ENCODE peak calls at places on chromosomes 11 and 22, in five cellular contexts. O is H1, M is GM12878, X is HepG2, W is NT2/D1. P is an unnamed sample.

GRCh38 chr11:28701760-28702449 is 593.7 kb downstream of the METTL15 start:
- DNase-seq in W (no peak), X (no peak), O (no peak), M (no peak), P (no peak)

GRCh38 chr11:103587951-103588788 is 448.3 kb upstream of the DDI1 start:
- DNase-seq in X (no peak), W (no peak), O (no peak), M (no peak), P (no peak)

GRCh38 chr11:31870609-31871309 is 59.6 kb upstream of the PAX6 start:
- DNase-seq in X (peak; percentile 43), W (peak; percentile 84), O (peak; percentile 68), M (no peak), P (peak; percentile 75)

GRCh38 chr11:16604784-16605439 is 133.5 kb upstream of the C11orf58 start:
- DNase-seq in W (no peak), M (no peak), O (no peak), X (no peak), P (peak; percentile 36)

GRCh38 chr22:44917372-44918165 is 92.2 kb downstream of the PHF21B start:
- DNase-seq in M (no peak), W (no peak), O (no peak), X (no peak), P (no peak)

GRCh38 chr11:120853435-120853834 is 170.5 kb upstream of the TBCEL start:
- DNase-seq in X (no peak), O (no peak), M (no peak), W (no peak), P (no peak)

GRCh38 chr11:59012942-59013256 is 73.2 kb upstream of the GLYATL1B start:
- DNase-seq in M (no peak), O (no peak), W (no peak), X (no peak), P (no peak)

GRCh38 chr22:40176921-40177737 is 596 bp upstream of the TNRC6B start:
- DNase-seq in M (peak; percentile 41), O (peak; percentile 46), W (peak; percentile 57), X (peak; percentile 87), P (no peak)

GRCh38 chr22:22878801-22879674 is 8.6 kb upstream of the IGLL5 start:
- DNase-seq in O (no peak), X (no peak), M (no peak), W (no peak), P (no peak)

GRCh38 chr11:79228417-79228755 is 212.4 kb downstream of the TENM4 start:
- DNase-seq in X (no peak), W (no peak), M (no peak), O (no peak), P (no peak)
- TF ChIP-seq SUZ12 in X (no peak), W (no peak), M (no peak), O (no peak), P (no peak)

GRCh38 chr22:37187891-37188761 is at the start of gene C1QTNF6:
- DNase-seq in W (peak; percentile 66), X (no peak), M (no peak), O (no peak), P (no peak)

GRCh38 chr22:37186997-37187522 is 987 bp downstream of the C1QTNF6 start:
- DNase-seq in W (no peak), O (no peak), M (no peak), X (no peak), P (no peak)

GRCh38 chr22:37189011-37189466 is 992 bp upstream of the C1QTNF6 start:
- DNase-seq in O (no peak), X (no peak), M (no peak), W (no peak), P (no peak)

GRCh38 chr22:37186228-37186996 is 1.6 kb downstream of the C1QTNF6 start:
- DNase-seq in O (no peak), M (peak; percentile 55), W (peak; percentile 38), X (peak; percentile 64), P (peak; percentile 85)

DNA sequence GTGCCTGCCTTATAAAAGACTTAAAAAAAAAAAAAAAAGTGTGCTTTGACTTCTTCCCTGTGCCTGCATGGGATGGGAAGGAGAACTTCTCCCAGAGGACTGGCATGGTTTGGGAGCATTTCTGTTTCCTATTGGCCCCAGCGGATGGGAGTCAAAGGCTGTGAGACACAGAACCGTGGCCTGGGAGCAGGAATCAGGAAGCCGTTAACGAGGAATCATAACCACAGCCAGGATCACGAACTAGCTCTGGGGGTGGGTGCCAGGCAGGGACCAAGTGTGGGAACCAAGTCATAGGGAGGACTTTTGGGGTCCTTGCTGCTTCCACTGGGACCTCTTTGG is 526 bp downstream of the C1QTNF6 start:
- DNase-seq in X (no peak), O (no peak), W (no peak), M (no peak), P (no peak)
- TF ChIP-seq SUZ12 in X (no peak), O (no peak), W (no peak), M (no peak), P (no peak)

GRCh38 chr11:64809781-64810241 is 540 bp downstream of the MEN1 start:
- DNase-seq in M (no peak), O (no peak), W (no peak), X (no peak), P (peak; percentile 36)
- TF ChIP-seq SUZ12 in M (no peak), O (no peak), W (no peak), X (no peak), P (no peak)

GRCh38 chr11:77073328-77074001 is 6.7 kb downstream of the CAPN5 start:
- DNase-seq in X (peak; percentile 45), W (no peak), M (no peak), O (no peak), P (no peak)

GRCh38 chr11:77069969-77070582 is 3.3 kb downstream of the CAPN5 start:
- DNase-seq in W (no peak), M (no peak), X (no peak), O (no peak), P (no peak)

GRCh38 chr11:77072851-77073327 is 6.1 kb downstream of the CAPN5 start:
- DNase-seq in O (no peak), X (no peak), W (no peak), M (no peak), P (no peak)

GRCh38 chr11:77071077-77071476 is 4.3 kb downstream of the CAPN5 start:
- DNase-seq in X (no peak), M (no peak), O (no peak), W (no peak), P (no peak)

GRCh38 chr11:77071671-77072605 is 5.2 kb downstream of the CAPN5 start:
- DNase-seq in M (no peak), W (no peak), X (no peak), O (no peak), P (no peak)
- TF ChIP-seq SUZ12 in M (no peak), W (no peak), X (no peak), O (no peak), P (no peak)

DNA sequence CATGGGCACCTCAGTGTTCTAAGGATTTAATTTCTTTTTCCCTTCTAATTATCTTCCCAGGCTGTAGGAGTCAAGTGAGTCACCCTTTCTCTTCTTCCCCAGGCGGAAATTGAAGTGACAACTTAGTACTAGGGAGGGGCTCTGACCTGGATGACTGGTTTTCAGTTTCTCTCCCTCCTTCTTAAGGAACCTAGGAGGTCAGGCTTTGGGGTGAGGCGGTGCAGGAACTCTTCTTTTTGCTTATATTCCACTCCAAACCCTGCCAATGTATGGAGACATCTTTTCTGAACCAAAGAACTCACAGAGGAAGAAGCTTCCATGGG is 12.6 kb downstream of the ZDHHC5 start:
- DNase-seq in O (no peak), M (no peak), W (no peak), X (no peak), P (no peak)
- TF ChIP-seq SUZ12 in O (no peak), M (no peak), W (no peak), X (no peak), P (no peak)

GRCh38 chr11:71080239-71081097 is 171.9 kb downstream of the SHANK2 start:
- DNase-seq in M (peak; percentile 17), O (peak; percentile 46), W (peak; percentile 90), X (peak; percentile 76), P (peak; percentile 54)
- TF ChIP-seq SUZ12 in M (no peak), O (no peak), W (no peak), X (no peak), P (no peak)

GRCh38 chr11:118415739-118416068 is 14.3 kb downstream of the ATP5MG start:
- DNase-seq in W (peak; percentile 88), M (no peak), X (no peak), O (no peak), P (peak; percentile 8)
- TF ChIP-seq SUZ12 in W (no peak), M (no peak), X (no peak), O (no peak), P (no peak)

GRCh38 chr11:119509969-119510401 is 87.0 kb upstream of the THY1 start:
- DNase-seq in X (no peak), W (no peak), M (peak; percentile 76), O (no peak), P (no peak)

GRCh38 chr11:119504366-119504765 is 81.4 kb upstream of the THY1 start:
- DNase-seq in O (no peak), M (no peak), X (no peak), W (no peak), P (no peak)

GRCh38 chr11:119505861-119506260 is 82.9 kb upstream of the THY1 start:
- DNase-seq in X (no peak), W (no peak), O (no peak), M (no peak), P (no peak)

GRCh38 chr11:119509277-119509841 is 86.4 kb upstream of the THY1 start:
- DNase-seq in X (no peak), W (no peak), O (no peak), M (no peak), P (no peak)

DNA sequence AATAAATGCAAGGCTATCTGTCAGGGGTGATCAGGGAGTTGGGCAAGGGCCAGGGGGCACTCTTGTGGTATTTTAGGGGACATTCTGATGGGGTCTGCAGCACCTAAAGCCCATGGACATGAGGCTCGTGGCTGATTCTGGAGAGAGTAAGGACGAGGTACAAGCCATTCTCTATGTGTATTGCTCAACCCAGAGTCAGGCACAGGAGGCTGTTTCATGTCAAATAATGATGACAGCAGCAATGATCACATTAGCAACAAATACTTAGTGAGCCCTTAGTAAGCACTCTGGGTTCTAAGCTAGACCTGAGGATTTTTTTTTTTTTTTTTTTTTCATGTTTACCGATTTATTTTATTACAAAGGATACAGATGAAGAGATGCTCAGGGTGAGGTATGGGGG is 83.5 kb upstream of the THY1 start:
- DNase-seq in X (no peak), W (no peak), O (no peak), M (no peak), P (no peak)
- TF ChIP-seq SUZ12 in X (no peak), W (no peak), O (no peak), M (no peak), P (no peak)

GRCh38 chr22:25082096-25082495 is 117.6 kb upstream of the CRYBB3 start:
- DNase-seq in O (no peak), W (no peak), M (no peak), X (no peak), P (no peak)

GRCh38 chr22:25083414-25084166 is 116.1 kb upstream of the CRYBB3 start:
- DNase-seq in X (peak; percentile 88), M (no peak), O (no peak), W (no peak), P (no peak)

GRCh38 chr22:25080855-25081254 is 118.8 kb upstream of the CRYBB3 start:
- DNase-seq in W (no peak), M (no peak), O (no peak), X (no peak), P (no peak)

GRCh38 chr22:25078591-25078990 is 121.1 kb upstream of the CRYBB3 start:
- DNase-seq in O (no peak), X (no peak), M (no peak), W (no peak), P (no peak)

GRCh38 chr22:25081409-25081824 is 118.2 kb upstream of the CRYBB3 start:
- DNase-seq in X (peak; percentile 56), M (no peak), O (no peak), W (peak; percentile 23), P (peak; percentile 71)
- TF ChIP-seq SUZ12 in X (no peak), M (no peak), O (no peak), W (no peak), P (no peak)

P was measured in HEK293T.